ENCODE peak calls at places on chromosomes 7 and 10, in ten cellular contexts. M is stomach, Y is NB4, G is IMR-90, S is ovary, D is sigmoid colon, W is transverse colon, O is right lobe of liver, X is heart left ventricle, I is prostate gland. Q is an unnamed sample.

GRCh38 chr10:60358282-60358681 is 31.4 kb downstream of the ANK3 start:
- DNase-seq in S (no peak), M (no peak), O (no peak), W (no peak), X (no peak), D (no peak), G (no peak), I (no peak), Y (no peak), Q (no peak)

GRCh38 chr7:158648787-158649186 is 55.8 kb downstream of the NCAPG2 start:
- DNase-seq in O (no peak), I (no peak), W (no peak), D (no peak), X (no peak), M (no peak), G (no peak), Y (peak), S (no peak), Q (no peak)

GRCh38 chr10:31939797-31940708 is 11.4 kb upstream of the ARHGAP12 start:
- DNase-seq in I (no peak), W (no peak), S (no peak), O (no peak), Y (no peak), X (no peak), G (no peak), M (no peak), D (no peak), Q (no peak)

GRCh38 chr7:42639930-42640329 is 271.9 kb downstream of the C7orf25 start:
- DNase-seq in M (no peak), G (no peak), D (no peak), W (no peak), O (no peak), Y (no peak), S (no peak), X (no peak), I (no peak), Q (no peak)

GRCh38 chr7:136086712-136087111 is 109.6 kb upstream of the MTPN start:
- DNase-seq in W (peak), X (peak), I (peak), S (peak), D (peak), O (peak), G (peak), Y (peak), M (peak), Q (peak)

GRCh38 chr10:114489521-114490310 is 85.4 kb upstream of the AFAP1L2 start:
- DNase-seq in S (no peak), M (no peak), X (no peak), I (no peak), Y (no peak), W (no peak), D (no peak), G (no peak), O (no peak), Q (no peak)

GRCh38 chr10:110977662-110978061 is 58.3 kb downstream of the SHOC2 start:
- DNase-seq in D (no peak), M (no peak), G (peak), O (no peak), S (no peak), W (no peak), X (no peak), I (no peak), Y (no peak), Q (no peak)

GRCh38 chr7:28389504-28390385 is 22.6 kb upstream of the CREB5 start:
- DNase-seq in X (no peak), D (no peak), W (no peak), M (no peak), Y (peak), G (peak), S (no peak), I (peak), O (no peak), Q (peak)

GRCh38 chr7:90401989-90402388 is 1.3 kb upstream of the CLDN12 start:
- DNase-seq in O (no peak), G (peak), M (no peak), Y (no peak), W (peak), D (no peak), X (no peak), S (no peak), I (no peak), Q (peak)

GRCh38 chr7:71334541-71334940 is 202.6 kb downstream of the GALNT17 start:
- DNase-seq in I (no peak), W (no peak), O (no peak), X (no peak), G (no peak), S (no peak), M (no peak), Y (no peak), D (no peak), Q (no peak)

GRCh38 chr10:77305650-77306632 is 331.7 kb downstream of the KCNMA1 start:
- DNase-seq in D (no peak), W (no peak), O (no peak), S (no peak), G (peak), M (no peak), I (peak), Y (no peak), X (no peak), Q (no peak)

GRCh38 chr10:77304192-77304591 is 333.4 kb downstream of the KCNMA1 start:
- DNase-seq in I (no peak), G (no peak), S (no peak), M (no peak), W (no peak), Y (no peak), X (no peak), O (no peak), D (no peak), Q (no peak)

GRCh38 chr10:77308084-77308732 is 329.4 kb downstream of the KCNMA1 start:
- DNase-seq in W (no peak), M (no peak), D (no peak), Y (no peak), X (no peak), S (no peak), I (no peak), G (no peak), O (no peak), Q (no peak)

GRCh38 chr10:77309103-77310013 is 328.2 kb downstream of the KCNMA1 start:
- DNase-seq in S (no peak), X (no peak), Y (no peak), G (no peak), W (no peak), M (no peak), I (no peak), D (no peak), O (no peak), Q (no peak)

GRCh38 chr10:77306666-77307065 is 330.9 kb downstream of the KCNMA1 start:
- DNase-seq in D (no peak), W (no peak), S (no peak), I (no peak), Y (no peak), M (no peak), O (peak), G (no peak), X (no peak), Q (no peak)
- TF ChIP-seq POLR2A in D (no peak), W (no peak), S (no peak), I (no peak), Y (no peak), M (no peak), O (no peak), G (no peak), X (no peak), Q (no peak)

GRCh38 chr7:140923358-140924006 is 1.2 kb downstream of the BRAF start:
- DNase-seq in G (no peak), X (no peak), I (peak), O (no peak), W (no peak), S (no peak), Y (peak), D (no peak), M (no peak), Q (peak)

GRCh38 chr7:140922741-140923345 is 1.9 kb downstream of the BRAF start:
- DNase-seq in Y (no peak), D (no peak), O (no peak), I (no peak), X (no peak), W (no peak), M (no peak), S (no peak), G (no peak), Q (no peak)

GRCh38 chr7:140924019-140924820 is 509 bp downstream of the BRAF start:
- DNase-seq in G (peak), O (peak), D (peak), M (peak), S (peak), X (peak), W (peak), I (peak), Y (peak), Q (peak)

GRCh38 chr7:140926021-140926812 is 1.5 kb upstream of the BRAF start:
- DNase-seq in S (no peak), O (no peak), M (no peak), I (no peak), Y (no peak), G (no peak), X (no peak), D (no peak), W (no peak), Q (no peak)

DNA sequence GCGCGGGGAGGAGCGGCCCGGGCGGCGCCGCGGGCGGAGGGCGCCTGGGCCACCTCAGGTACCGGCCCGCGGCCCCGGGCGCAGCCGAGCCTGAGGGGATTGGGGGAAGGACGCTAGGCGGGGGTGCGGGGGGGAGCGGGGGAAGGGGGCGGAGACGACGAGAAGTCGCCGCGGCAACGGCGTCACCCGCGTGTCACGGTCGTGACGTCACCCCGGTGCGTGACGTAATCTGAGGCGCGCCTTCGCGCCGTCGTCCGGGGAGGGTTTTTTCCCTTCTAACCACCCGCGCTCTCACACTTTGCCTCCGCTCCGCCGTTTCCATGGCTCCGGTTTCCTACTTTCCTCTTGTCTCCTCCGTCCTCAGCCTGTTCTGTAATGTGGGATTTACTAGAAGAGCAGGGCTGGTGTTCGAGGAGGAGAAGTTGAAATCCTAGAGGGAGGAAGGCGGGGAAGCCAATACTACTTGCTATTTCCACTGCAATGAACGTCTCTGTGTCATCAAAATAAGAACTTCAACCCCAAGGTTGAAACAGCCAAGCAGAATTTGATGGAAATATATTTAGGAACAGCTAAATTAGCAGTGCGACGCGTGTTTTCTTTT is at the start of gene BRAF:
- DNase-seq in O (peak), S (peak), Y (peak), M (peak), I (peak), D (peak), G (peak), X (peak), W (peak), Q (peak)
- TF ChIP-seq POLR2A in O (no peak), S (peak), Y (peak), M (no peak), I (peak), D (no peak), G (no peak), X (peak), W (peak), Q (peak)

GRCh38 chr10:42638053-42638820 is at the start of gene ZNF33B:
- DNase-seq in W (peak), G (peak), X (peak), M (peak), I (peak), O (peak), S (peak), D (peak), Y (peak), Q (peak)
- TF ChIP-seq POLR2A in W (peak), G (peak), X (no peak), M (no peak), I (peak), O (peak), S (peak), D (peak), Y (peak), Q (peak)

GRCh38 chr7:37352974-37353948 is 95.4 kb downstream of the ELMO1 start:
- DNase-seq in S (no peak), D (no peak), X (peak), O (no peak), I (no peak), G (no peak), M (no peak), Y (peak), W (peak), Q (peak)
- TF ChIP-seq POLR2A in S (no peak), D (no peak), X (no peak), O (no peak), I (no peak), G (no peak), M (no peak), Y (no peak), W (no peak), Q (peak)

DNA sequence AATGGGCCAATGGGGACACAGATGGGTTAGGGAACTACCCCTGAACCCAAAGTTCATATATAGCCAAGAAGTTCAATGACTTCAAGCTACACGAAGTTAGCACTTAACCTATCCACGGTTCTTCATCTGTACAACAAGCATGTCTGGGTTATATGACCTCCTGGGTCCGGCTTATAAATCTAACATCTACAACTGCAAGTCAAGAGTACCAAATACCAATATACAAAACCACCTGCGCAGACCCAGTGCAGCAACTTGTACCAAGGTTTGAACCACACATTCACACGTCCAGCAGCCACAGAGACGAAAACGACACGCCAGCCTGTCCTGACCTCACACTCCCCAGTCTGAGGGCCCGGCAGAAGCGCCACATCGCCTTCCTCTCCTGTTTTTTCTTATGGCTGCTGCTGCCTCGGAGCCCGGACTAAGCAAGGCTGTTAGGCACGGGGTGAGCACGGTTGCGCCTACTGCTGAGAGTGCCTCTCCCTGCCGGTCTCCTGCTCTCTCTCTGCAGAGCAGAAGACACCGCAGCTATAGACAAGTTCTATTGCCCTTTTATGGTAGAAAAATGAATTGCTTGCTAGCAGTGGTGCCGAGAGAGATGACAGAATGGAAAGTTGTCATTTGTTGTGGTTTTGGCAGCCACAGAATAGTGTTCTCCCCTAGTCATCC is 86.3 kb downstream of the RNF216 start:
- DNase-seq in I (no peak), G (peak), O (no peak), S (no peak), X (peak), W (peak), M (no peak), Y (no peak), D (peak), Q (peak)
- TF ChIP-seq POLR2A in I (peak), G (peak), O (peak), S (no peak), X (no peak), W (peak), M (no peak), Y (no peak), D (peak), Q (peak)

GRCh38 chr7:44980393-44981034 is 1.7 kb upstream of the MYO1G start:
- DNase-seq in W (no peak), I (no peak), D (no peak), S (no peak), X (peak), M (no peak), G (peak), Y (peak), O (no peak), Q (no peak)

GRCh38 chr7:44977304-44977858 is 1.4 kb downstream of the MYO1G start:
- DNase-seq in X (no peak), W (no peak), G (no peak), Y (peak), O (no peak), I (no peak), S (no peak), D (no peak), M (no peak), Q (peak)

GRCh38 chr7:44979481-44980392 is 922 bp upstream of the MYO1G start:
- DNase-seq in G (no peak), Y (peak), I (no peak), W (no peak), O (no peak), S (no peak), X (no peak), D (peak), M (no peak), Q (no peak)

GRCh38 chr7:44977956-44978355 is 859 bp downstream of the MYO1G start:
- DNase-seq in G (no peak), W (peak), X (peak), D (peak), O (no peak), M (peak), I (no peak), Y (peak), S (no peak), Q (peak)

DNA sequence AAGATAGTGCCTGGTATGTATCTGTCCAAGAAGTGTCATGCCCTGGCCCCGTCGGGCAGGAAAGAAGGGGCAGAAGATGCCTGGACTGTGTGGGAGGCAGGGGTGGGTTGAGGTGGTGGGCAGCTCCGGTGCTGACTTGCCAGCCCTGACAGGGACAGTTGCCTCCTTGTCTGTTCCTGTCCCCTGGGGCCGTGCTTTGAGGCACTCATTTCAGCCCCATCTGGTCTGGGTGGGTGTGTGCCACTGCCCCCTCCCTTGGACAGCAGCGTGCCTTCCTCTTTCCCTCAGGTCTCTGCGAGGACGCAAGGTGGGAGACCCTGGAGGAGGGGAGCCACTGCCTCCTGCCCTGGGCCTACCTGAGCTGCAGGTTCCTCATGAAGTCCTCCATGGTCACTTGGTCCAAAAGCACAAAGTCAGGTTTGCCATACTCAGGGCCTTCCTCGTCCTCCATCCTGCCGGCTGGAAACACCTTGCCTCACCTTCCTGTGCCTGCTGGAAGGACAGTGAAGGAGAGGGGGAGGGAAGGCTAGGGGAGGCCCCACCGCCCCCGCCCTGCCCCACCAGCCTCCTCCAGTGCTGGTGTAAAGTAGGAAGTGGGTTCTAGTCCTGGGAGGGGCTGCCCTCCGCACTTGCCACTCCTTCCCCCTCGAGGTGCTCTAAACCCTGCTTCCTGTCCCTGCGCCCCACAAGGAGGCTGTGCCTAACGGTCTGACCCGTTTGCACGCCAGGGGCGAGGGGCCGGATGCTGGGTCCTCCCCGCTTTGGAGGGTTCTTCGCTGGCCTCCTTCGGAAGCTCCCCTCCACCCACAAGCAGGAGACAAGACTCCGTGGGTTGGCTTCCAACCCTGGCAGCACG is at the start of gene MYO1G:
- DNase-seq in S (no peak), D (peak), W (peak), G (no peak), M (peak), O (no peak), Y (peak), X (peak), I (no peak), Q (no peak)
- TF ChIP-seq POLR2A in S (no peak), D (no peak), W (no peak), G (no peak), M (no peak), O (no peak), Y (peak), X (no peak), I (no peak), Q (peak)

GRCh38 chr7:1432411-1433082 is 26.7 kb downstream of the MICALL2 start:
- DNase-seq in Y (peak), S (peak), O (peak), X (peak), W (peak), D (peak), I (peak), M (peak), G (peak), Q (peak)
- TF ChIP-seq POLR2A in Y (no peak), S (no peak), O (no peak), X (no peak), W (no peak), D (no peak), I (no peak), M (no peak), G (no peak), Q (peak)

DNA sequence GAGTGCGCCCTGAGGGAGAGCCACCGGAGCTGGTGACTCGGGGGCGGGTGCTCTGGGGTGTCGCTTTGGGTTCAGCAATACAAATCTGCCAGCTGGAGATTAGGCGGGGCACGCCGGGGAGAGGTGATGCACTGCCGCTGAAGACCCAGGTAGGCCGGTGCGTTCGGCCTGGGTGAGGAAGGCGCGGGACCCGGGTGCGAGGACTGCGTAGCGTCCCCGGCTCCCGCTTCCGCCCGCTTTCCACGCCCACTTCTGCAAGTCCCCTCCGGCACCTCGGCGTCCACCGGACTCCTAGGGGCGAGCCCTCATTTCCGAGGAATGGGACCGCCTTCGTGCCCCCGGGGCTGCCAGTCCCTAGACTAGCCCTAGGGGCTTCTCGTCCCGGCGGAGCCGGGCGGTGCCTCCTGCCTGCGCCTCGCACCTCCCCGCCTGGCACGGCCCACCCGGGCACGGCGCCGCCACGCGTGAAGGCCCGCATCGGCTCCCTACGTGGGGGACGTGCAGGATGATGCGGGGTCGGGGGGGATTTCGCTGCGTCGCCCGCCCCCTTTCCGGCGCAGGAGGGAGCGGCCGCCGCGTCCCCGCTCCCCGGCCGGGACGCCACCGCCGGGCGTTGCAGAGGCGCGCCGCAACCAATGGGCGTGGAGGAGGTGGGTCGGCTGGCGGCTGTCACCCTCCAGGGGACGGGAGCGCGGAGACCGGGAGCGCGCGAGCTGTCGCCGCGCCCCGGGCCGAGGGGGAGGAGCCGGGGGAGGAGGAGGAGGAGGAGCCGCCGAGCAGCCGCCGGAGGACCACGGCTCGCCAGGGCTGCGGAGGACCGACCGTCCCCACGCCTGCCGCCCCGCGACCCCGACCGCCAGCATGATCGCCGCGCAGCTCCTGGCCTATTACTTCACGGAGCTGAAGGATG is 40.0 kb downstream of the HK1 start:
- DNase-seq in D (peak), X (peak), W (peak), I (peak), O (peak), M (peak), S (peak), G (peak), Y (peak), Q (peak)
- TF ChIP-seq POLR2A in D (peak), X (peak), W (peak), I (peak), O (peak), M (no peak), S (peak), G (peak), Y (no peak), Q (peak)